ENCODE peak calls at places on chromosomes 13 and 19, in eight cellular contexts. One of them, this sample, is unnamed.

GRCh38 chr19:56333506-56333905 is 18.9 kb upstream of the ZSCAN5A start:
- DNase-seq in fibroblast of the aortic adventitia: peak
- DNase-seq in psoas muscle: no peak
- DNase-seq in aorta: no peak
- DNase-seq in effector memory CD4-positive, alpha-beta T cell: no peak
- DNase-seq in heart right ventricle: no peak
- DNase-seq in mucosa of descending colon: peak
- DNase-seq in retinal pigment epithelial cell: peak
- DNase-seq in this sample: peak

GRCh38 chr19:1470864-1471513 is 8.0 kb downstream of the C19orf25 start:
- DNase-seq in effector memory CD4-positive, alpha-beta T cell: no peak
- DNase-seq in aorta: no peak
- DNase-seq in heart right ventricle: peak
- DNase-seq in psoas muscle: peak
- DNase-seq in mucosa of descending colon: peak
- DNase-seq in fibroblast of the aortic adventitia: no peak
- DNase-seq in retinal pigment epithelial cell: no peak
- DNase-seq in this sample: no peak

GRCh38 chr13:37681295-37682032 is 82.9 kb upstream of the POSTN start:
- DNase-seq in effector memory CD4-positive, alpha-beta T cell: no peak
- DNase-seq in fibroblast of the aortic adventitia: peak
- DNase-seq in psoas muscle: no peak
- DNase-seq in mucosa of descending colon: no peak
- DNase-seq in retinal pigment epithelial cell: peak
- DNase-seq in heart right ventricle: no peak
- DNase-seq in aorta: no peak
- DNase-seq in this sample: peak

GRCh38 chr13:23086951-23087350 is 93.8 kb upstream of the SGCG start:
- DNase-seq in fibroblast of the aortic adventitia: no peak
- DNase-seq in psoas muscle: no peak
- DNase-seq in heart right ventricle: no peak
- DNase-seq in aorta: no peak
- DNase-seq in mucosa of descending colon: no peak
- DNase-seq in retinal pigment epithelial cell: peak
- DNase-seq in effector memory CD4-positive, alpha-beta T cell: no peak
- DNase-seq in this sample: no peak

GRCh38 chr19:892243-892996 is 567 bp downstream of the MED16 start:
- DNase-seq in heart right ventricle: peak
- DNase-seq in mucosa of descending colon: no peak
- DNase-seq in psoas muscle: no peak
- DNase-seq in effector memory CD4-positive, alpha-beta T cell: no peak
- DNase-seq in fibroblast of the aortic adventitia: no peak
- DNase-seq in aorta: no peak
- DNase-seq in retinal pigment epithelial cell: no peak
- DNase-seq in this sample: no peak

GRCh38 chr13:30113983-30114491 is 193.3 kb downstream of the KATNAL1 start:
- DNase-seq in psoas muscle: no peak
- DNase-seq in aorta: no peak
- DNase-seq in retinal pigment epithelial cell: no peak
- DNase-seq in mucosa of descending colon: peak
- DNase-seq in effector memory CD4-positive, alpha-beta T cell: no peak
- DNase-seq in heart right ventricle: no peak
- DNase-seq in fibroblast of the aortic adventitia: peak
- DNase-seq in this sample: no peak

GRCh38 chr19:43438291-43439162 is 23.8 kb downstream of the TEX101 start:
- DNase-seq in mucosa of descending colon: peak
- DNase-seq in psoas muscle: no peak
- DNase-seq in heart right ventricle: peak
- DNase-seq in retinal pigment epithelial cell: no peak
- DNase-seq in fibroblast of the aortic adventitia: peak
- DNase-seq in effector memory CD4-positive, alpha-beta T cell: no peak
- DNase-seq in aorta: no peak
- DNase-seq in this sample: no peak

GRCh38 chr19:48752511-48753365 is at the start of gene FUT1:
- DNase-seq in psoas muscle: peak
- DNase-seq in heart right ventricle: peak
- DNase-seq in fibroblast of the aortic adventitia: no peak
- DNase-seq in retinal pigment epithelial cell: no peak
- DNase-seq in mucosa of descending colon: peak
- DNase-seq in aorta: peak
- DNase-seq in effector memory CD4-positive, alpha-beta T cell: no peak
- DNase-seq in this sample: no peak

GRCh38 chr13:114120486-114121430 is 11.7 kb downstream of the RASA3 start:
- DNase-seq in mucosa of descending colon: no peak
- DNase-seq in effector memory CD4-positive, alpha-beta T cell: no peak
- DNase-seq in aorta: no peak
- DNase-seq in heart right ventricle: no peak
- DNase-seq in psoas muscle: no peak
- DNase-seq in retinal pigment epithelial cell: no peak
- DNase-seq in fibroblast of the aortic adventitia: no peak
- DNase-seq in this sample: no peak

GRCh38 chr13:99971576-99972189 is at the start of gene ZIC5:
- DNase-seq in aorta: no peak
- DNase-seq in heart right ventricle: no peak
- DNase-seq in psoas muscle: no peak
- DNase-seq in retinal pigment epithelial cell: no peak
- DNase-seq in mucosa of descending colon: no peak
- DNase-seq in fibroblast of the aortic adventitia: no peak
- DNase-seq in effector memory CD4-positive, alpha-beta T cell: no peak
- DNase-seq in this sample: no peak
- H3K4me3 ChIP-seq in aorta: peak
- H3K4me3 ChIP-seq in heart right ventricle: no peak
- H3K4me3 ChIP-seq in psoas muscle: peak
- H3K4me3 ChIP-seq in retinal pigment epithelial cell: no peak
- H3K4me3 ChIP-seq in mucosa of descending colon: no peak
- H3K4me3 ChIP-seq in fibroblast of the aortic adventitia: no peak
- H3K4me3 ChIP-seq in effector memory CD4-positive, alpha-beta T cell: no peak
- H3K4me3 ChIP-seq in this sample: peak

DNA sequence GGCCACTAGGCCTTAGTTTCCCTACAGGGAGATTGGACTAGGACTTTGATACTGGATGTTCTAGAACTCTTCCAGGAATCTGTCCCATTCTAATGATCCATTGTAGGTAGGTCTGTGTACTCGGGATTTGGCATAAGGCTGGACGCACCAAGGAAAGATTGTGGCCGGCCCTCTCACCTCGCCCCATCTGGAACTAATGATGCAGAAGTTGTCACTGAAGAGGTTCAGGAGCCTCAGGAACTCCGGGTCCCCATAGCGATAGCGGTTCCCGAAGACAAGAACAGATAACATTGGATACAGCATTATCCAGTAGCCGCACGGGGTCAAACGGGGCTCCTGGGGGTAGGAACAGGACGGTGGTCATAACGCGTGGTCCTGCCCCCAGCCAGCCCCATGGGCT is 11.2 kb downstream of the EGLN2 start:
- DNase-seq in fibroblast of the aortic adventitia: no peak
- DNase-seq in psoas muscle: no peak
- DNase-seq in mucosa of descending colon: no peak
- DNase-seq in aorta: no peak
- DNase-seq in heart right ventricle: no peak
- DNase-seq in effector memory CD4-positive, alpha-beta T cell: no peak
- DNase-seq in retinal pigment epithelial cell: no peak
- DNase-seq in this sample: no peak
- H3K4me3 ChIP-seq in fibroblast of the aortic adventitia: peak
- H3K4me3 ChIP-seq in psoas muscle: peak
- H3K4me3 ChIP-seq in mucosa of descending colon: no peak
- H3K4me3 ChIP-seq in aorta: no peak
- H3K4me3 ChIP-seq in heart right ventricle: peak
- H3K4me3 ChIP-seq in effector memory CD4-positive, alpha-beta T cell: no peak
- H3K4me3 ChIP-seq in retinal pigment epithelial cell: no peak
- H3K4me3 ChIP-seq in this sample: no peak

GRCh38 chr13:45046445-45046844 is 57.1 kb downstream of the GPALPP1 start:
- DNase-seq in effector memory CD4-positive, alpha-beta T cell: no peak
- DNase-seq in heart right ventricle: no peak
- DNase-seq in mucosa of descending colon: no peak
- DNase-seq in retinal pigment epithelial cell: no peak
- DNase-seq in aorta: no peak
- DNase-seq in psoas muscle: no peak
- DNase-seq in fibroblast of the aortic adventitia: no peak
- DNase-seq in this sample: no peak
- H3K4me3 ChIP-seq in effector memory CD4-positive, alpha-beta T cell: no peak
- H3K4me3 ChIP-seq in heart right ventricle: peak
- H3K4me3 ChIP-seq in mucosa of descending colon: no peak
- H3K4me3 ChIP-seq in retinal pigment epithelial cell: peak
- H3K4me3 ChIP-seq in aorta: no peak
- H3K4me3 ChIP-seq in psoas muscle: peak
- H3K4me3 ChIP-seq in fibroblast of the aortic adventitia: no peak
- H3K4me3 ChIP-seq in this sample: peak

DNA sequence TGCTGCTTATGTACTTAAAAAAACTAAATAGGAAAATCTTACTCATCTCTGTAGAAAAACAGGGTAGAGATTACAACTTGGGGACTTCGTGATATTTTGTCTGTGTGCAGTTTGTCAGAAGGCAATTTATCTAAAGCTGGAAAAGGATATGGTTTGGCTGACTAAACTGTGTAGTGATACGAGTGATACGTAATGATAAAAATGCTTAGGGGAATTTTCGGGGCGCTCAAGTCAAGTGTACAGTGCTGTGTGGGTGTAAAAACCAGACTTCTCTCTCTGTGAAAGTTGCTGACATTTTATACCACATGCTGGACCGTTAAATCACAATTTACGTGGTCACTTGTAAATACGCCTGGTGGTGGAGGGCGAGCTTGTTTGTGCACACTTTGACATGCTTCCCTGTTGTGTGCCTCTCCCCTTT is 221.7 kb downstream of the KCNRG start:
- DNase-seq in aorta: no peak
- DNase-seq in fibroblast of the aortic adventitia: peak
- DNase-seq in psoas muscle: no peak
- DNase-seq in retinal pigment epithelial cell: no peak
- DNase-seq in mucosa of descending colon: no peak
- DNase-seq in effector memory CD4-positive, alpha-beta T cell: peak
- DNase-seq in heart right ventricle: no peak
- DNase-seq in this sample: peak
- H3K4me3 ChIP-seq in aorta: no peak
- H3K4me3 ChIP-seq in fibroblast of the aortic adventitia: no peak
- H3K4me3 ChIP-seq in psoas muscle: no peak
- H3K4me3 ChIP-seq in retinal pigment epithelial cell: no peak
- H3K4me3 ChIP-seq in mucosa of descending colon: no peak
- H3K4me3 ChIP-seq in effector memory CD4-positive, alpha-beta T cell: peak
- H3K4me3 ChIP-seq in heart right ventricle: no peak
- H3K4me3 ChIP-seq in this sample: no peak

GRCh38 chr13:98761126-98761978 is 8.9 kb upstream of the SLC15A1 start:
- DNase-seq in effector memory CD4-positive, alpha-beta T cell: no peak
- DNase-seq in fibroblast of the aortic adventitia: peak
- DNase-seq in mucosa of descending colon: no peak
- DNase-seq in retinal pigment epithelial cell: no peak
- DNase-seq in psoas muscle: no peak
- DNase-seq in aorta: no peak
- DNase-seq in heart right ventricle: no peak
- DNase-seq in this sample: peak
- H3K4me3 ChIP-seq in effector memory CD4-positive, alpha-beta T cell: no peak
- H3K4me3 ChIP-seq in fibroblast of the aortic adventitia: peak
- H3K4me3 ChIP-seq in mucosa of descending colon: no peak
- H3K4me3 ChIP-seq in retinal pigment epithelial cell: peak
- H3K4me3 ChIP-seq in psoas muscle: peak
- H3K4me3 ChIP-seq in aorta: no peak
- H3K4me3 ChIP-seq in heart right ventricle: peak
- H3K4me3 ChIP-seq in this sample: no peak

DNA sequence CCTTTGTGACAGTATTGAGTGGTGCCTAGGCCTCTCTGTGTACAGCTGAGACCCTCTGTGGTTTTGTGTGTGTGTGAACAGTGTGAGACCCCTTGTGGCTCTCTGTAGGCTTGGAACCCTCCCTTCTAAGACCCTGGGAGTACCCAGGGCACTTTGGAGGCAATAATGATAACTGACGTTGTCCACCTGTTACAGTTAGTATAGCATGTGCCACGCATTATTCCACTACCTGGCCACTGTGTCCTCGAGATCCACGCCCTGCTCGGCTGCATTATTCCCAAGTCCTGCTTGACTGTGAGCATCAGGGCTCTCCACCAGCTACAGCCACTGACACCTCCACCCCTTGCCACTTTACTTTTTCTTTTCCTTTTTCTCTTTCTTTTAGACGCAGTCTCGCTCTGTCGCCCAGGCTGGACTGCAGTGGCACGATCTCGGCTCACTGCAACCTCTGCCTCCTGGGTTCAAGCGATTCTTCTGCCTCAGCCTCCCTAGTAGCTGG is 2.0 kb downstream of the GRAMD1A start:
- DNase-seq in aorta: no peak
- DNase-seq in fibroblast of the aortic adventitia: no peak
- DNase-seq in heart right ventricle: no peak
- DNase-seq in psoas muscle: peak
- DNase-seq in retinal pigment epithelial cell: no peak
- DNase-seq in mucosa of descending colon: no peak
- DNase-seq in effector memory CD4-positive, alpha-beta T cell: no peak
- DNase-seq in this sample: no peak
- H3K4me3 ChIP-seq in aorta: no peak
- H3K4me3 ChIP-seq in fibroblast of the aortic adventitia: peak
- H3K4me3 ChIP-seq in heart right ventricle: no peak
- H3K4me3 ChIP-seq in psoas muscle: peak
- H3K4me3 ChIP-seq in retinal pigment epithelial cell: no peak
- H3K4me3 ChIP-seq in mucosa of descending colon: no peak
- H3K4me3 ChIP-seq in effector memory CD4-positive, alpha-beta T cell: peak
- H3K4me3 ChIP-seq in this sample: no peak

GRCh38 chr19:7677664-7678311 is 898 bp downstream of the MCEMP1 start:
- DNase-seq in heart right ventricle: no peak
- DNase-seq in aorta: no peak
- DNase-seq in mucosa of descending colon: no peak
- DNase-seq in effector memory CD4-positive, alpha-beta T cell: no peak
- DNase-seq in retinal pigment epithelial cell: no peak
- DNase-seq in fibroblast of the aortic adventitia: no peak
- DNase-seq in psoas muscle: no peak
- DNase-seq in this sample: no peak
- H3K4me3 ChIP-seq in heart right ventricle: no peak
- H3K4me3 ChIP-seq in aorta: no peak
- H3K4me3 ChIP-seq in mucosa of descending colon: no peak
- H3K4me3 ChIP-seq in effector memory CD4-positive, alpha-beta T cell: no peak
- H3K4me3 ChIP-seq in retinal pigment epithelial cell: no peak
- H3K4me3 ChIP-seq in fibroblast of the aortic adventitia: no peak
- H3K4me3 ChIP-seq in psoas muscle: no peak
- H3K4me3 ChIP-seq in this sample: no peak

GRCh38 chr19:38401148-38401547 is 1.7 kb upstream of the FAM98C start:
- DNase-seq in heart right ventricle: no peak
- DNase-seq in aorta: no peak
- DNase-seq in retinal pigment epithelial cell: peak
- DNase-seq in effector memory CD4-positive, alpha-beta T cell: no peak
- DNase-seq in fibroblast of the aortic adventitia: no peak
- DNase-seq in psoas muscle: no peak
- DNase-seq in mucosa of descending colon: no peak
- DNase-seq in this sample: peak

GRCh38 chr19:38399537-38399936 is 3.4 kb upstream of the FAM98C start:
- DNase-seq in effector memory CD4-positive, alpha-beta T cell: no peak
- DNase-seq in psoas muscle: no peak
- DNase-seq in heart right ventricle: no peak
- DNase-seq in aorta: no peak
- DNase-seq in fibroblast of the aortic adventitia: no peak
- DNase-seq in mucosa of descending colon: no peak
- DNase-seq in retinal pigment epithelial cell: no peak
- DNase-seq in this sample: no peak

GRCh38 chr19:38402623-38402966 is 298 bp upstream of the FAM98C start:
- DNase-seq in mucosa of descending colon: no peak
- DNase-seq in heart right ventricle: no peak
- DNase-seq in retinal pigment epithelial cell: no peak
- DNase-seq in psoas muscle: no peak
- DNase-seq in aorta: no peak
- DNase-seq in effector memory CD4-positive, alpha-beta T cell: no peak
- DNase-seq in fibroblast of the aortic adventitia: no peak
- DNase-seq in this sample: no peak

GRCh38 chr19:38399081-38399480 is 3.8 kb upstream of the FAM98C start:
- DNase-seq in aorta: peak
- DNase-seq in heart right ventricle: no peak
- DNase-seq in fibroblast of the aortic adventitia: no peak
- DNase-seq in retinal pigment epithelial cell: no peak
- DNase-seq in effector memory CD4-positive, alpha-beta T cell: no peak
- DNase-seq in psoas muscle: no peak
- DNase-seq in mucosa of descending colon: no peak
- DNase-seq in this sample: no peak

GRCh38 chr19:38400361-38400760 is 2.5 kb upstream of the FAM98C start:
- DNase-seq in fibroblast of the aortic adventitia: no peak
- DNase-seq in effector memory CD4-positive, alpha-beta T cell: no peak
- DNase-seq in retinal pigment epithelial cell: no peak
- DNase-seq in psoas muscle: no peak
- DNase-seq in heart right ventricle: no peak
- DNase-seq in aorta: peak
- DNase-seq in mucosa of descending colon: no peak
- DNase-seq in this sample: no peak
- H3K4me3 ChIP-seq in fibroblast of the aortic adventitia: no peak
- H3K4me3 ChIP-seq in effector memory CD4-positive, alpha-beta T cell: no peak
- H3K4me3 ChIP-seq in retinal pigment epithelial cell: no peak
- H3K4me3 ChIP-seq in psoas muscle: no peak
- H3K4me3 ChIP-seq in heart right ventricle: no peak
- H3K4me3 ChIP-seq in aorta: no peak
- H3K4me3 ChIP-seq in mucosa of descending colon: no peak
- H3K4me3 ChIP-seq in this sample: no peak

This sample was measured in brain microvascular endothelial cell.